ENCODE peak calls at places on chromosomes 3 and 15, in six cellular contexts. T is central memory CD4-positive, alpha-beta T cell; K is Ammon's horn; A is cardiac fibroblast; S is hepatic stellate cell; W is GF-D8. C is an unnamed sample.

GRCh38 chr3:99852851-99853250 is 35.2 kb downstream of the CMSS1 start:
- DNase-seq in W (no peak), S (no peak), K (no peak), A (no peak), T (no peak), C (no peak)

GRCh38 chr3:197407053-197407452 is 108.6 kb upstream of the DLG1 start:
- DNase-seq in A (no peak), K (no peak), W (no peak), T (no peak), S (no peak), C (no peak)

GRCh38 chr3:194277547-194278091 is 73.5 kb downstream of the CPN2 start:
- DNase-seq in T (no peak), W (no peak), S (no peak), A (peak), K (no peak), C (no peak)

GRCh38 chr3:63450634-63451363 is 172.7 kb downstream of the SYNPR start:
- DNase-seq in T (no peak), W (no peak), A (peak), S (no peak), K (no peak), C (no peak)

GRCh38 chr15:89785064-89785770 is 9.1 kb downstream of the MESP2 start:
- DNase-seq in A (no peak), T (no peak), W (no peak), S (no peak), K (no peak), C (no peak)

GRCh38 chr15:101009176-101009575 is 90.0 kb downstream of the LRRK1 start:
- DNase-seq in W (no peak), K (no peak), T (no peak), S (no peak), A (no peak), C (no peak)

GRCh38 chr15:101521563-101521962 is 32.1 kb upstream of the PCSK6 start:
- DNase-seq in K (no peak), T (no peak), S (no peak), W (peak), A (no peak), C (peak)

GRCh38 chr15:95898746-95899145 is 431.8 kb upstream of the NR2F2 start:
- DNase-seq in W (no peak), T (no peak), A (no peak), K (no peak), S (no peak), C (no peak)

GRCh38 chr3:29925150-29925549 is 644.3 kb downstream of the RBMS3 start:
- DNase-seq in A (peak), K (no peak), S (no peak), W (no peak), T (no peak), C (no peak)

GRCh38 chr3:58627580-58627894 is 39.0 kb downstream of the FAM3D start:
- DNase-seq in K (no peak), T (no peak), W (no peak), S (no peak), A (no peak), C (no peak)

GRCh38 chr15:92143765-92144164 is 249.9 kb upstream of the ST8SIA2 start:
- DNase-seq in W (no peak), T (no peak), A (no peak), K (no peak), S (no peak), C (no peak)

GRCh38 chr3:64445318-64446300 is 220.3 kb upstream of the PRICKLE2 start:
- DNase-seq in T (no peak), K (no peak), W (no peak), A (no peak), S (peak), C (no peak)

GRCh38 chr3:49750056-49750455 is 26.3 kb upstream of the GMPPB start:
- DNase-seq in A (no peak), T (no peak), K (no peak), W (no peak), S (no peak), C (no peak)

GRCh38 chr3:127033786-127034185 is 50.9 kb downstream of the PLXNA1 start:
- DNase-seq in K (no peak), T (no peak), W (no peak), A (no peak), S (no peak), C (no peak)

GRCh38 chr3:31590650-31591049 is 57.9 kb downstream of the STT3B start:
- DNase-seq in T (no peak), S (no peak), K (no peak), W (no peak), A (no peak), C (no peak)

GRCh38 chr15:73997986-73998385 is 3.5 kb downstream of the PML start:
- DNase-seq in W (no peak), S (no peak), A (no peak), T (no peak), K (no peak), C (no peak)

GRCh38 chr3:148648685-148649352 is 48.9 kb upstream of the AGTR1 start:
- DNase-seq in S (peak), W (no peak), A (peak), T (no peak), K (no peak), C (no peak)

GRCh38 chr3:158313344-158313927 is 203.5 kb downstream of the RSRC1 start:
- DNase-seq in W (peak), T (no peak), S (peak), K (peak), A (peak), C (peak)

GRCh38 chr15:76139368-76140068 is 79.7 kb downstream of the TMEM266 start:
- DNase-seq in A (peak), S (peak), K (peak), W (peak), T (peak), C (peak)

GRCh38 chr15:67303490-67304363 is 49.1 kb downstream of the IQCH start:
- DNase-seq in A (peak), T (peak), W (no peak), S (no peak), K (peak), C (no peak)

GRCh38 chr3:124621498-124621897 is 108.8 kb upstream of the UMPS start:
- DNase-seq in K (no peak), A (no peak), T (no peak), W (no peak), S (no peak), C (no peak)

GRCh38 chr15:76898102-76898501 is 7.0 kb downstream of the SCAPER start:
- DNase-seq in K (no peak), W (no peak), T (no peak), S (no peak), A (no peak), C (no peak)

GRCh38 chr15:62257991-62258390 is 92.9 kb upstream of the C2CD4B start:
- DNase-seq in A (no peak), W (no peak), S (no peak), T (no peak), K (no peak), C (no peak)

GRCh38 chr15:61702224-61703120 is 357.8 kb downstream of the VPS13C start:
- DNase-seq in K (peak), S (no peak), W (no peak), A (no peak), T (no peak), C (no peak)

GRCh38 chr15:63107895-63108546 is 13.6 kb upstream of the LACTB start:
- DNase-seq in A (peak), W (no peak), K (no peak), T (no peak), S (peak), C (peak)

GRCh38 chr3:127792664-127793292 is 29.5 kb downstream of the MGLL start:
- DNase-seq in W (no peak), S (peak), T (no peak), A (peak), K (no peak), C (no peak)

GRCh38 chr15:51131596-51132290 is 37.0 kb upstream of the TNFAIP8L3 start:
- DNase-seq in S (no peak), K (no peak), A (peak), W (no peak), T (no peak), C (no peak)

GRCh38 chr15:73802336-73803105 is 49.4 kb upstream of the INSYN1 start:
- DNase-seq in W (no peak), T (no peak), K (peak), A (no peak), S (no peak), C (no peak)

GRCh38 chr15:95497681-95498080 is 832.8 kb upstream of the NR2F2 start:
- DNase-seq in K (no peak), W (no peak), A (no peak), T (no peak), S (no peak), C (no peak)

GRCh38 chr3:107619549-107619948 is 96.8 kb downstream of the BBX start:
- DNase-seq in S (no peak), K (no peak), W (no peak), A (no peak), T (no peak), C (no peak)

GRCh38 chr15:56929933-56930332 is 11.5 kb downstream of the TCF12 start:
- DNase-seq in S (no peak), A (peak), T (no peak), K (no peak), W (no peak), C (no peak)

GRCh38 chr3:13080591-13080990 is 7.4 kb upstream of the IQSEC1 start:
- DNase-seq in S (peak), W (no peak), A (peak), K (no peak), T (no peak), C (no peak)

GRCh38 chr3:189839576-189839975 is 208.4 kb downstream of the TP63 start:
- DNase-seq in S (no peak), T (no peak), K (no peak), W (no peak), A (peak), C (peak)

GRCh38 chr3:136385457-136385856 is 135.3 kb downstream of the PCCB start:
- DNase-seq in K (no peak), S (no peak), A (no peak), W (no peak), T (no peak), C (no peak)

GRCh38 chr3:157274644-157275137 is 114.7 kb upstream of the CCNL1 start:
- DNase-seq in W (no peak), K (peak), A (peak), T (no peak), S (no peak), C (no peak)

C was measured in MV-4-11.